ENCODE peak calls at places on chromosome 20, in nine cellular contexts. D is AG04449; Z is right lobe of liver; W is lung; V is endothelial cell of umbilical vein; E is MCF 10A; T is dorsolateral prefrontal cortex; N is lower leg skin; J is CD8-positive, alpha-beta T cell. A is an unnamed sample.

GRCh38 chr20:3318226-3318884 is 79.4 kb upstream of the SLC4A11 start:
- DNase-seq in D (no peak), Z (no peak), J (no peak), V (no peak), T (no peak), E (no peak), W (no peak), N (no peak), A (no peak)

GRCh38 chr20:49344975-49345374 is 67.1 kb upstream of the ZNFX1 start:
- DNase-seq in E (peak), N (peak), D (peak), W (peak), Z (no peak), J (no peak), V (peak), T (peak), A (peak)

GRCh38 chr20:50286174-50286511 is 95.5 kb downstream of the CEBPB start:
- DNase-seq in T (no peak), Z (no peak), N (no peak), E (no peak), W (no peak), V (no peak), D (no peak), J (no peak), A (no peak)

GRCh38 chr20:5195655-5196054 is 68.8 kb downstream of the CDS2 start:
- DNase-seq in E (peak), T (peak), N (no peak), V (no peak), Z (no peak), W (no peak), D (no peak), J (no peak), A (no peak)

GRCh38 chr20:44579313-44580090 is 2.9 kb upstream of the PKIG start:
- DNase-seq in N (no peak), W (no peak), Z (no peak), J (no peak), T (no peak), E (no peak), D (no peak), V (peak), A (no peak)

GRCh38 chr20:57378107-57378506 is 13.1 kb upstream of the RBM38 start:
- DNase-seq in D (no peak), V (no peak), T (no peak), N (no peak), Z (no peak), W (no peak), J (no peak), E (no peak), A (no peak)

GRCh38 chr20:1370548-1371110 is 22.2 kb downstream of the FKBP1A start:
- DNase-seq in V (no peak), E (peak), D (peak), T (no peak), Z (no peak), J (no peak), N (no peak), W (no peak), A (peak)

GRCh38 chr20:35320396-35321126 is 28.3 kb upstream of the FAM83C start:
- DNase-seq in W (no peak), Z (no peak), V (no peak), J (no peak), E (peak), T (no peak), N (no peak), D (peak), A (peak)

GRCh38 chr20:13913517-13913916 is 76.9 kb downstream of the SEL1L2 start:
- DNase-seq in N (no peak), E (no peak), Z (no peak), J (no peak), W (no peak), T (no peak), D (no peak), V (no peak), A (no peak)

GRCh38 chr20:19699132-19699971 is 58.7 kb upstream of the RIN2 start:
- DNase-seq in T (no peak), E (peak), Z (no peak), V (peak), J (no peak), W (no peak), D (peak), N (no peak), A (peak)

GRCh38 chr20:49562341-49563014 is 5.5 kb downstream of the PTGIS start:
- DNase-seq in Z (peak), E (peak), W (peak), J (no peak), N (peak), V (peak), D (no peak), T (no peak), A (peak)

GRCh38 chr20:23207826-23208555 is 121.9 kb upstream of the CD93 start:
- DNase-seq in D (no peak), V (peak), W (no peak), T (no peak), J (no peak), N (no peak), Z (peak), E (no peak), A (no peak)

GRCh38 chr20:33812673-33813462 is 1.7 kb downstream of the CHMP4B start:
- DNase-seq in W (no peak), V (peak), Z (no peak), T (no peak), J (no peak), N (no peak), E (peak), D (no peak), A (no peak)

GRCh38 chr20:42352096-42352495 is 733.9 kb upstream of the CHD6 start:
- DNase-seq in E (no peak), D (no peak), J (no peak), N (no peak), Z (no peak), V (no peak), T (no peak), W (no peak), A (no peak)

GRCh38 chr20:57548177-57549058 is 12.5 kb upstream of the PCK1 start:
- DNase-seq in W (no peak), N (no peak), E (no peak), Z (peak), J (no peak), V (no peak), T (no peak), D (no peak), A (no peak)

GRCh38 chr20:4083103-4083864 is 67.9 kb upstream of the RNF24 start:
- DNase-seq in J (no peak), V (no peak), Z (no peak), N (no peak), E (no peak), W (no peak), T (no peak), D (no peak), A (peak)

GRCh38 chr20:58470336-58470978 is 44.7 kb downstream of the APCDD1L start:
- DNase-seq in D (no peak), Z (no peak), E (no peak), N (no peak), T (no peak), J (no peak), V (no peak), W (no peak), A (no peak)

GRCh38 chr20:4086771-4087677 is 71.7 kb upstream of the RNF24 start:
- DNase-seq in E (no peak), J (no peak), N (no peak), W (no peak), D (no peak), Z (no peak), V (no peak), T (no peak), A (no peak)

GRCh38 chr20:25308671-25309394 is 60.9 kb downstream of the PYGB start:
- DNase-seq in D (peak), V (no peak), E (peak), J (no peak), N (no peak), Z (no peak), W (no peak), T (no peak), A (peak)

GRCh38 chr20:42492998-42493397 is 696.7 kb downstream of the PTPRT start:
- DNase-seq in J (no peak), T (no peak), W (no peak), E (no peak), Z (no peak), N (no peak), V (no peak), D (no peak), A (no peak)

GRCh38 chr20:61812771-61813485 is 252.8 kb downstream of the TAF4 start:
- DNase-seq in E (no peak), W (no peak), D (no peak), Z (no peak), V (no peak), T (no peak), J (no peak), N (no peak), A (no peak)

GRCh38 chr20:46699651-46700359 is 9.6 kb upstream of the SLC2A10 start:
- DNase-seq in D (no peak), W (no peak), V (peak), Z (no peak), T (no peak), N (no peak), E (peak), J (no peak), A (peak)

GRCh38 chr20:61657719-61658377 is 405.8 kb downstream of the CDH4 start:
- DNase-seq in T (no peak), E (no peak), V (no peak), J (no peak), N (no peak), Z (no peak), D (no peak), W (no peak), A (no peak)

GRCh38 chr20:14711681-14712080 is 374.3 kb upstream of the FLRT3 start:
- DNase-seq in J (no peak), W (no peak), E (no peak), T (no peak), V (no peak), Z (no peak), D (no peak), N (no peak), A (peak)

GRCh38 chr20:23340524-23340923 is 10.1 kb upstream of the NXT1 start:
- DNase-seq in Z (no peak), N (peak), D (peak), E (peak), J (no peak), V (peak), T (peak), W (peak), A (peak)

GRCh38 chr20:3380228-3381070 is 27.0 kb downstream of the DNAAF9 start:
- DNase-seq in V (no peak), Z (no peak), D (no peak), J (no peak), E (no peak), N (no peak), T (peak), W (no peak), A (no peak)

DNA sequence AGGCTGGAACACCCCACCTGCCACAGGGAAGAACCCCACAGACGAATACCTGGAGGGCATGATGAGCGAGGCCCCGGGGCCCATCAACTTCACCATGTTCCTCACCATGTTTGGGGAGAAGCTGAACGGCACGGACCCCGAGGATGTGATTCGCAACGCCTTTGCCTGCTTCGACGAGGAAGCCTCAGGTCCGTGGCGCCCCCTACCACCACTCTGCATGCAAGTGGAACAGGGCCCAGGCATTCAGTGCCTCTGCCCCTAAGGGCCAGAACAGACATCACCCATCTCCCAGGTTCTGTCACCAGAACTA is 6.6 kb downstream of the MYL9 start:
- DNase-seq in Z (no peak), V (no peak), N (no peak), D (no peak), J (no peak), E (no peak), T (no peak), W (no peak), A (no peak)
- TF ChIP-seq CTCF in Z (no peak), V (peak), N (no peak), D (peak), J (no peak), E (no peak), T (no peak), W (no peak), A (peak)

GRCh38 chr20:53916173-53916512 is 154.3 kb downstream of the BCAS1 start:
- DNase-seq in W (no peak), E (no peak), N (no peak), J (no peak), V (no peak), D (no peak), Z (no peak), T (no peak), A (no peak)

GRCh38 chr20:53917145-53918009 is 153.0 kb downstream of the BCAS1 start:
- DNase-seq in W (no peak), V (peak), D (no peak), J (no peak), Z (peak), E (no peak), T (no peak), N (peak), A (peak)

GRCh38 chr20:53914091-53914860 is 156.1 kb downstream of the BCAS1 start:
- DNase-seq in E (no peak), Z (peak), J (no peak), W (no peak), N (no peak), D (no peak), V (no peak), T (no peak), A (peak)

GRCh38 chr20:53915459-53916172 is 154.8 kb downstream of the BCAS1 start:
- DNase-seq in T (peak), V (peak), E (peak), D (no peak), N (peak), J (peak), Z (peak), W (peak), A (peak)

GRCh38 chr20:53914861-53915458 is 155.4 kb downstream of the BCAS1 start:
- DNase-seq in N (no peak), V (peak), D (no peak), J (no peak), W (no peak), Z (peak), T (no peak), E (no peak), A (no peak)
- TF ChIP-seq CTCF in N (no peak), V (no peak), D (no peak), J (no peak), W (no peak), Z (no peak), T (no peak), E (no peak), A (no peak)

GRCh38 chr20:17281478-17281877 is 54.6 kb downstream of the PCSK2 start:
- DNase-seq in J (no peak), Z (no peak), E (peak), T (no peak), N (no peak), V (no peak), W (peak), D (no peak), A (no peak)
- TF ChIP-seq CTCF in J (no peak), Z (peak), E (peak), T (no peak), N (no peak), V (peak), W (no peak), D (peak), A (no peak)

DNA sequence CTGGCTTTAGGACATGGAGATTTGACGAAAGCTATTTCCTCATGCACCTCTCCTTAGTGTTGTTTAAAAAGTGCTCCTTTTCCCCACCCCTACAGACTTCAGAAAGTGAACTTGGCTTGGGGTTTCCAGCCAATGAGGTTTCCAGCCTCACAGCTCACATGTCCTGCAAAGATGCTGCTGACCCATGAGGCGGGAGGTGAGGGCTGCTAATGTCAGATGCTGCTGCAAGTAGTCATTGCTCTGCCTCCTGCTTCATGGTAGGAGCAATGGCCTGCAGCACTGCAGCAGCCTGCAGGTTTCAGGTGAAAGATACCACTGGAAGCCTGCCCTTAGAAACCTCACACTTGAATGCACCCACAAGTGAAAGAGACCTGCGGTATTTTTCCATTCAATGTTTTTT is 112.8 kb downstream of the LAMP5 start:
- DNase-seq in W (no peak), J (no peak), N (no peak), V (no peak), T (no peak), D (no peak), E (no peak), Z (no peak), A (no peak)
- TF ChIP-seq CTCF in W (no peak), J (no peak), N (no peak), V (no peak), T (no peak), D (no peak), E (no peak), Z (no peak), A (no peak)

GRCh38 chr20:18431206-18431605 is 35.6 kb downstream of the DZANK1 start:
- DNase-seq in N (no peak), T (no peak), J (no peak), Z (no peak), W (no peak), E (no peak), V (no peak), D (no peak), A (no peak)
- TF ChIP-seq CTCF in N (no peak), T (no peak), J (no peak), Z (no peak), W (no peak), E (no peak), V (no peak), D (no peak), A (no peak)

DNA sequence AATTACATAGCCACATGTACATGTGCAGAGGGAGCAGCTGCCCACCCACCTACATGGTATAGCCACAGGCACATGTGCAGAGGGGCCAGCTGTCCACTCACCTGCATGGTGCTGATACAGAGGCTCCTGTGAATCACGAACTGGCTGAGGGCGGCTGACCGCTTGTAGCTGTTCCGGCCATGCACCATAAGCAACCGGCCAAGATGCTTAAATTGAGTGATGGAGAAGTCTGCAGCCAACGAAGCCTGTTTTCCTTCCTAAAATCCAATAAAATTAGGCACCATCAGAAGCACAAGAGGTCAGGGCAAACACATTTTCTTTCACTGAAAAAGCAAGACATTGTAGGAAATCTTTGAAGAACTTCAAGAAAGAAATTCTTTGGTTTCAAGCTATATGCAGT is 71.1 kb upstream of the NFATC2 start:
- DNase-seq in T (no peak), J (no peak), E (no peak), N (no peak), Z (no peak), V (no peak), W (no peak), D (no peak), A (no peak)
- TF ChIP-seq CTCF in T (no peak), J (no peak), E (no peak), N (no peak), Z (no peak), V (no peak), W (no peak), D (no peak), A (no peak)

GRCh38 chr20:63356511-63356910 is 4.6 kb downstream of the CHRNA4 start:
- DNase-seq in E (no peak), D (no peak), Z (no peak), N (no peak), W (no peak), J (no peak), T (no peak), V (no peak), A (no peak)
- TF ChIP-seq CTCF in E (no peak), D (no peak), Z (no peak), N (no peak), W (no peak), J (no peak), T (no peak), V (no peak), A (no peak)

DNA sequence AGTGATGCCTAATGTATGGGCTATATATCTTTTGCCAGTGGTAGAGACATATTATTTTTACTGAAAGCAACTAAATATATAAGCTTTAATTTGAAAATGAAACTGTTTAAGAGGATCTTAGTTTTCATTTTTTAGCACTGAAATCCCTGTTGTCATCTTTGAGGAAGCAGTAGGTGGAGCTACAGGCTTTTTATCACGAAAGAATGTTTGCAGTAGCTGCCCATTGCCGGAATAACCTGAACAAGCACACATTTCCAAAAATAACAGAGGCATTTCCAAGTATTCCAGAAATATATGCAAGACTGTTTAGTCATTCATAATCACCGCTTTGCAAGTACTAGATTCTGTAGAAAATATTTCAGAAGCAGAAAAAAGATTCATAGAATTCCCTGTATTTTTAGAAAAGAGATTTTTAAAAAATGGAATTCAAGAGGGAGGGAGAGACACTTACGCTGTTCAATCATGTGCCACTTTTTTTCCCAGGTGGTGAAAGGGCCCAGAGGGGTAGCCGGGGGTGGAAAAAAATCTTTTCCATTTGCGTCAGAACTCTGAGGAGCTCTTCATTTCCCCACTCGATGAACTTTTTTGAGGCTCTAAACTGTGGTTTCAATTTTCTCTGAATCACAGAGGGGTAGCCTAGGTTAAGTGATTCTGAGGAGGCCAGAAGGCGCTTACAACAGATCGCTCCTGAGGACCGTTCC is 142.5 kb upstream of the FERMT1 start:
- DNase-seq in E (peak), N (no peak), D (peak), T (no peak), V (peak), Z (no peak), J (no peak), W (no peak), A (peak)
- TF ChIP-seq CTCF in E (peak), N (no peak), D (peak), T (peak), V (peak), Z (peak), J (no peak), W (no peak), A (peak)

GRCh38 chr20:51434556-51435256 is 107.8 kb downstream of the NFATC2 start:
- DNase-seq in D (peak), W (no peak), V (no peak), E (peak), T (no peak), J (no peak), N (no peak), Z (no peak), A (peak)
- TF ChIP-seq CTCF in D (no peak), W (no peak), V (no peak), E (no peak), T (no peak), J (no peak), N (no peak), Z (no peak), A (no peak)